ENCODE peak calls at places on chromosome 17, in six cellular contexts. C, H, D, Q, F and W are unnamed samples.
A peak's percentile ranks its signal among the peaks of the same experiment; 100 is the strongest.

GRCh38 chr17:44084131-44084538 is 13.6 kb downstream of the G6PC3 start:
- DNase-seq in H (peak; percentile 42), C (no peak), Q (no peak), F (no peak), D (peak; percentile 61), W (no peak)

GRCh38 chr17:40181205-40181604 is 3.9 kb downstream of the RAPGEFL1 start:
- DNase-seq in F (no peak), Q (no peak), D (no peak), C (no peak), H (no peak), W (no peak)

GRCh38 chr17:66351053-66351452 is 48.6 kb downstream of the PRKCA start:
- DNase-seq in C (no peak), Q (no peak), D (no peak), F (no peak), H (no peak), W (peak; percentile 50)

GRCh38 chr17:11298401-11298800 is 57.4 kb downstream of the SHISA6 start:
- DNase-seq in C (no peak), H (no peak), D (no peak), F (no peak), Q (no peak), W (no peak)

GRCh38 chr17:78962345-78962983 is 17.3 kb downstream of the LGALS3BP start:
- DNase-seq in D (no peak), Q (no peak), F (peak; percentile 57), C (peak; percentile 56), H (no peak), W (no peak)

GRCh38 chr17:40471856-40472732 is 28.8 kb downstream of the IGFBP4 start:
- DNase-seq in D (no peak), C (no peak), Q (no peak), F (peak; percentile 72), H (no peak), W (no peak)

GRCh38 chr17:72702998-72703397 is 389.5 kb downstream of the SLC39A11 start:
- DNase-seq in C (no peak), F (no peak), D (no peak), H (no peak), Q (no peak), W (no peak)

GRCh38 chr17:10558049-10558448 is 8.6 kb upstream of the MYH2 start:
- DNase-seq in D (no peak), H (no peak), C (no peak), Q (no peak), F (no peak), W (no peak)

GRCh38 chr17:72525225-72525988 is 404.6 kb downstream of the SOX9 start:
- DNase-seq in H (no peak), C (no peak), F (peak; percentile 59), Q (no peak), D (no peak), W (no peak)

GRCh38 chr17:5943232-5943631 is 126.9 kb upstream of the WSCD1 start:
- DNase-seq in H (no peak), D (no peak), C (no peak), F (no peak), Q (no peak), W (no peak)

GRCh38 chr17:8013731-8014557 is 11.5 kb downstream of the GUCY2D start:
- DNase-seq in H (no peak), D (no peak), F (no peak), C (no peak), Q (no peak), W (no peak)

GRCh38 chr17:46191332-46192210 is 1.7 kb downstream of the KANSL1 start:
- DNase-seq in Q (peak; percentile 37), C (peak; percentile 11), H (peak; percentile 34), D (no peak), F (peak; percentile 64), W (peak; percentile 48)

GRCh38 chr17:43536236-43537088 is 9.7 kb downstream of the ETV4 start:
- DNase-seq in F (no peak), Q (no peak), D (no peak), H (no peak), C (no peak), W (no peak)

GRCh38 chr17:76951375-76951905 is 83.2 kb downstream of the MGAT5B start:
- DNase-seq in D (no peak), Q (no peak), C (no peak), H (no peak), F (no peak), W (no peak)

GRCh38 chr17:2892305-2892971 is 96.2 kb downstream of the RAP1GAP2 start:
- DNase-seq in H (no peak), F (peak; percentile 94), C (peak; percentile 83), Q (no peak), D (no peak), W (peak; percentile 55)

GRCh38 chr17:61488878-61489718 is 36.9 kb downstream of the TBX4 start:
- DNase-seq in Q (no peak), C (no peak), H (no peak), D (no peak), F (peak; percentile 42), W (no peak)

GRCh38 chr17:55284001-55284884 is 19.5 kb downstream of the HLF start:
- DNase-seq in Q (no peak), C (no peak), F (no peak), D (no peak), H (no peak), W (no peak)

GRCh38 chr17:31492880-31493655 is 101.6 kb downstream of the RAB11FIP4 start:
- DNase-seq in C (no peak), Q (no peak), D (peak; percentile 81), H (peak; percentile 80), F (no peak), W (peak; percentile 35)

GRCh38 chr17:67821871-67822367 is 3.4 kb upstream of the BPTF start:
- DNase-seq in Q (no peak), F (no peak), C (no peak), H (no peak), D (no peak), W (no peak)

GRCh38 chr17:3535253-3535995 is 22.2 kb downstream of the TRPV3 start:
- DNase-seq in D (peak; percentile 93), F (peak; percentile 89), H (peak; percentile 89), C (no peak), Q (peak; percentile 72), W (peak; percentile 56)

GRCh38 chr17:40026816-40027613 is 11.8 kb downstream of the CSF3 start:
- DNase-seq in H (peak; percentile 92), Q (peak; percentile 74), D (peak; percentile 93), F (peak; percentile 83), C (peak; percentile 71), W (peak; percentile 84)

GRCh38 chr17:51371732-51372151 is 111.4 kb downstream of the UTP18 start:
- DNase-seq in H (peak; percentile 38), F (peak; percentile 86), D (peak; percentile 54), Q (peak; percentile 51), C (peak; percentile 62), W (peak; percentile 42)

GRCh38 chr17:83085103-83085502 is 5.7 kb downstream of the METRNL start:
- DNase-seq in H (no peak), Q (no peak), C (no peak), D (no peak), F (no peak), W (no peak)

GRCh38 chr17:20920813-20921199 is 122.0 kb downstream of the USP22 start:
- DNase-seq in F (peak; percentile 26), H (no peak), D (no peak), Q (no peak), C (no peak), W (no peak)

GRCh38 chr17:5762191-5762590 is 177.9 kb upstream of the NLRP1 start:
- DNase-seq in C (no peak), F (no peak), H (no peak), Q (no peak), D (no peak), W (no peak)

GRCh38 chr17:7885357-7886226 is 3.0 kb upstream of the CHD3 start:
- DNase-seq in H (peak; percentile 74), C (no peak), D (peak; percentile 79), F (peak; percentile 48), Q (peak; percentile 56), W (peak; percentile 59)

GRCh38 chr17:64024215-64024654 is 3.8 kb upstream of the ICAM2 start:
- DNase-seq in H (no peak), F (no peak), Q (no peak), D (no peak), C (no peak), W (no peak)

GRCh38 chr17:72296456-72296855 is 175.6 kb downstream of the SOX9 start:
- DNase-seq in Q (no peak), C (no peak), H (no peak), D (no peak), F (no peak), W (no peak)

GRCh38 chr17:76528156-76528527 is 9.4 kb downstream of the CYGB start:
- DNase-seq in C (no peak), H (no peak), F (no peak), D (peak; percentile 61), Q (no peak), W (no peak)

GRCh38 chr17:48153711-48154642 is 46.4 kb downstream of the SNX11 start:
- DNase-seq in F (peak; percentile 74), C (no peak), Q (peak; percentile 22), D (peak; percentile 35), H (peak; percentile 32), W (no peak)

GRCh38 chr17:67218385-67218950 is 26.5 kb downstream of the HELZ start:
- DNase-seq in H (no peak), D (no peak), C (peak; percentile 63), F (no peak), Q (no peak), W (no peak)

GRCh38 chr17:66406701-66407644 is 104.6 kb downstream of the PRKCA start:
- DNase-seq in H (no peak), F (no peak), C (no peak), Q (no peak), D (no peak), W (no peak)

GRCh38 chr17:64315032-64315490 is 52.0 kb upstream of the TEX2 start:
- DNase-seq in F (no peak), C (no peak), Q (no peak), H (no peak), D (no peak), W (peak; percentile 91)

GRCh38 chr17:35684046-35684802 is 47.2 kb upstream of the RASL10B start:
- DNase-seq in Q (no peak), H (no peak), F (peak; percentile 14), D (no peak), C (peak; percentile 11), W (no peak)

GRCh38 chr17:44911133-44912001 is 3.9 kb downstream of the GFAP start:
- DNase-seq in C (peak; percentile 44), F (peak; percentile 87), D (peak; percentile 80), Q (peak; percentile 65), H (peak; percentile 64), W (peak; percentile 83)

GRCh38 chr17:73625975-73626706 is 18.1 kb downstream of the SDK2 start:
- DNase-seq in H (no peak), Q (no peak), F (no peak), D (no peak), C (no peak), W (no peak)

GRCh38 chr17:30819941-30820705 is 4.4 kb downstream of the CRLF3 start:
- DNase-seq in Q (no peak), F (no peak), D (no peak), C (no peak), H (no peak), W (no peak)

GRCh38 chr17:52383493-52384100 is 225.1 kb upstream of the CA10 start:
- DNase-seq in Q (peak; percentile 64), H (peak; percentile 9), F (peak; percentile 70), C (no peak), D (peak; percentile 35), W (peak; percentile 69)

GRCh38 chr17:19647697-19648474 is 665 bp upstream of the ALDH3A2 start:
- DNase-seq in Q (no peak), F (peak; percentile 86), C (peak; percentile 58), D (no peak), H (peak; percentile 46), W (peak; percentile 79)